ENCODE peak calls at places on chromosomes 16 and 17, in ten cellular contexts. E is CD4-positive, alpha-beta T cell; C is fibroblast of lung; M is natural killer cell; D is mucosa of descending colon; P is cardiac muscle cell; N is gastrocnemius medialis; T is ovary; W is osteocyte; K is AG04450. I is an unnamed sample.

GRCh38 chr16:72532896-72533295 is 360.9 kb upstream of the PMFBP1 start:
- DNase-seq in K (no peak), E (no peak), N (no peak), T (no peak), M (no peak), D (no peak), P (no peak), W (no peak), C (peak; percentile 27), I (no peak)

GRCh38 chr16:81447383-81448101 is 2.9 kb downstream of the CMIP start:
- DNase-seq in N (no peak), T (no peak), W (no peak), M (no peak), C (no peak), D (peak; percentile 71), K (no peak), E (no peak), P (peak; percentile 15), I (no peak)

GRCh38 chr16:48252013-48252412 is 4.7 kb upstream of the ABCC11 start:
- DNase-seq in E (no peak), P (no peak), M (no peak), T (no peak), K (no peak), D (no peak), W (no peak), C (no peak), N (no peak), I (no peak)

GRCh38 chr16:66401610-66402009 is 25.5 kb upstream of the BEAN1 start:
- DNase-seq in E (no peak), D (no peak), C (no peak), N (no peak), W (peak; percentile 69), M (no peak), T (no peak), P (no peak), K (no peak), I (no peak)

GRCh38 chr17:48575066-48575582 is 3.0 kb downstream of the HOXB4 start:
- DNase-seq in E (no peak), T (no peak), D (no peak), C (peak; percentile 81), P (no peak), W (no peak), N (no peak), M (no peak), K (no peak), I (no peak)

GRCh38 chr16:29943846-29944669 is 17.8 kb upstream of the TMEM219 start:
- DNase-seq in P (peak; percentile 27), K (peak; percentile 96), M (no peak), C (peak; percentile 99), D (peak; percentile 73), E (no peak), N (no peak), T (no peak), W (peak; percentile 88), I (no peak)

GRCh38 chr17:82806645-82807044 is 33.2 kb downstream of the ZNF750 start:
- DNase-seq in M (no peak), W (no peak), N (no peak), C (no peak), D (peak; percentile 17), K (no peak), P (no peak), T (no peak), E (no peak), I (no peak)

GRCh38 chr17:69625449-69625848 is 211.0 kb downstream of the MAP2K6 start:
- DNase-seq in N (no peak), K (no peak), T (no peak), W (no peak), C (no peak), D (no peak), P (no peak), E (no peak), M (no peak), I (no peak)

GRCh38 chr17:58205936-58206335 is 13.1 kb downstream of the MKS1 start:
- DNase-seq in N (no peak), E (no peak), K (no peak), P (no peak), W (peak; percentile 65), C (no peak), D (no peak), M (no peak), T (no peak), I (no peak)

GRCh38 chr17:58208344-58208743 is 10.7 kb downstream of the MKS1 start:
- DNase-seq in K (no peak), W (no peak), T (no peak), D (no peak), M (no peak), C (no peak), P (no peak), E (no peak), N (no peak), I (no peak)

GRCh38 chr17:58207451-58207850 is 11.6 kb downstream of the MKS1 start:
- DNase-seq in W (no peak), M (no peak), D (no peak), C (no peak), T (no peak), P (no peak), N (no peak), K (no peak), E (no peak), I (no peak)

GRCh38 chr17:58215685-58216084 is 3.4 kb downstream of the MKS1 start:
- DNase-seq in M (no peak), E (no peak), K (no peak), P (no peak), D (no peak), W (no peak), T (no peak), N (no peak), C (no peak), I (no peak)

DNA sequence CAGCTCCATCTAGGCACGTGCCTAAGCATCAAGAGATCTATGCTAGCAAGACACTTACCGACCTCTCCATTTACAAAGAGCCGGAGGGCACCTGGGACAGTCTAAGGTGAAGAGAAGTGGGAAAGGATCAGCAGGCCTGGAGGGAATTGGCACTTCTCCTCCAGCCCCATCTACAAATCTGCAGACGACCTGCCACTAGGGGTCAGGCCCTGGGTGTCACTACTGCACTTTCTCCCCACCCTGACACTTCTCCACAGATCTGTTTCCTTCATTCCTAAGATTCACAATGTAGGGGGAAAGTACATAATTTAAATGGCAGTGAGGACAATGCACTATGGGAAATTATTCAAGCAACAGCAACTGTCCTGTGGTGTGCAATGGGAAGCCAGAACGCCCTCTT is 8.1 kb downstream of the MKS1 start:
- DNase-seq in C (no peak), P (no peak), E (no peak), T (no peak), M (no peak), W (no peak), N (no peak), D (no peak), K (no peak), I (no peak)
- TF ChIP-seq CTCF in C (no peak), P (no peak), E (no peak), T (no peak), M (no peak), W (no peak), N (no peak), D (no peak), K (no peak), I (no peak)

GRCh38 chr17:72063756-72064461 is 56.9 kb upstream of the SOX9 start:
- DNase-seq in T (no peak), N (no peak), E (no peak), D (no peak), W (no peak), P (no peak), K (no peak), M (no peak), C (no peak), I (no peak)

GRCh38 chr17:72060084-72060483 is 60.7 kb upstream of the SOX9 start:
- DNase-seq in T (no peak), E (no peak), W (no peak), P (no peak), C (no peak), N (no peak), M (no peak), D (no peak), K (no peak), I (no peak)

GRCh38 chr17:72065556-72065955 is 55.3 kb upstream of the SOX9 start:
- DNase-seq in M (no peak), E (no peak), N (no peak), C (no peak), K (no peak), T (no peak), P (no peak), W (no peak), D (no peak), I (no peak)

GRCh38 chr17:72063262-72063661 is 57.6 kb upstream of the SOX9 start:
- DNase-seq in P (no peak), N (no peak), W (no peak), D (no peak), K (no peak), T (no peak), C (no peak), E (no peak), M (no peak), I (no peak)
- TF ChIP-seq CTCF in P (no peak), N (no peak), W (no peak), D (no peak), K (no peak), T (no peak), C (no peak), E (no peak), M (no peak), I (no peak)

DNA sequence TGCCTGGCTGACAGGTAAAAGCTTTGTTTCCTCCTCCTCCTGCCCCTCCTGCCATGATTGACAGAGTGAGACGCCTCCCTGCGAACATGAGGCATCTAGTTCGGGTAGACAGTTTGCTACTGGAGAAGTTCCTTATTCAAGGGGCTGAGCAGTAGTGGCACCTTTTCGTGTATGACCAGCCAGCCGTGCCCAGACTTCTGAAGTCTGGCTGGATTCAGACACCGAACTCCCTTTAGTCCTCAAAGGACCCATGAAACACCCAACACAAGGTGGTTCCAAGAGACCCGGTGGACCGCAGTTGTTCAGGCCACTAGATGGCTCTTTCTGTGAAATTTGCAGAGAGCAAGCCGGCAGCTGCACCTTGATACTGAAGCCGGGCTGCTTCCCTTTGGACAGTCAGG is 192.8 kb downstream of the XYLT1 start:
- DNase-seq in C (no peak), P (peak; percentile 57), W (no peak), N (no peak), M (no peak), D (peak; percentile 73), K (no peak), T (peak; percentile 47), E (no peak), I (peak; percentile 25)
- TF ChIP-seq CTCF in C (peak; percentile 36), P (peak; percentile 44), W (peak; percentile 32), N (peak; percentile 33), M (no peak), D (peak; percentile 11), K (peak; percentile 51), T (no peak), E (no peak), I (no peak)

DNA sequence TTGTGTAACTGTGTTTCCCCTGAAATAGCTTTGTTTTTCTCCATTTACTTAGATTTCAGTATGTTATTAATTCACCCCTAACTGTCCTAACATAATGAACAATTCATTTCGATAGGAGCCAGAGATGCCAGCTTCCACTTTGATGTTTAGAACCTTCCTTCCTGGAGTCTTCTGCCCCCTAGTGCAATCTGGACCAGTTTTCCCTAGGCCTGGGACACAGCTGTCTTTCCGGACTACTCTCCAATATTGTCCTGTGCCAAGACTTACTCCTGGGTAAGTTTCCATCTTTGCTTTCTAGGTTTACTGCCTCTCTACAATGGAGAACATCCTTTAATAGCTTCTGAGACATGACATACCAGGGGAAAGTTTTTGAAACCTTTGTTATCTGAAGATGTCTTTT is 12.8 kb downstream of the RECQL5 start:
- DNase-seq in C (no peak), E (no peak), M (no peak), W (no peak), P (no peak), N (no peak), D (no peak), K (no peak), T (no peak), I (no peak)
- TF ChIP-seq CTCF in C (peak; percentile 20), E (no peak), M (no peak), W (peak; percentile 12), P (no peak), N (no peak), D (no peak), K (peak; percentile 26), T (no peak), I (no peak)